ENCODE peak calls at places on chromosomes 4 and X, in eight cellular contexts. V is neuronal stem cell, R is SK-N-SH, C is endodermal cell, I is pancreas, Z is IMR-90, O is body of pancreas, K is heart right ventricle. B is an unnamed sample. For H3K9me3 and H3K4me1, the result is how much of the 10 kb centered on the place peaks cover.

GRCh38 chr4:161287678-161288352 is 876.0 kb downstream of the FSTL5 start:
- DNase-seq in K (no peak), C (no peak), Z (no peak), R (no peak), I (no peak), O (no peak), V (no peak), B (no peak)

GRCh38 chr4:184259866-184260265 is 42.2 kb upstream of the ENPP6 start:
- DNase-seq in Z (no peak), I (no peak), C (no peak), O (no peak), V (no peak), K (no peak), R (no peak), B (no peak)

GRCh38 chr4:1409079-1409805 is 3.0 kb upstream of the NKX1-1 start:
- DNase-seq in O (no peak), R (peak), I (no peak), V (no peak), K (no peak), Z (no peak), C (no peak), B (no peak)

GRCh38 chr4:26858947-26859401 is 1.7 kb upstream of the STIM2 start:
- DNase-seq in C (no peak), O (no peak), I (no peak), Z (peak), K (no peak), R (no peak), V (no peak), B (no peak)

GRCh38 chr4:100257567-100257966 is 67.3 kb upstream of the DDIT4L start:
- DNase-seq in K (no peak), V (no peak), C (peak), R (no peak), Z (peak), O (no peak), I (no peak), B (no peak)

GRCh38 chrX:133608406-133608805 is 193.1 kb upstream of the GPC4 start:
- DNase-seq in Z (peak), I (no peak), R (no peak), C (no peak), K (no peak), V (no peak), O (no peak), B (no peak)

GRCh38 chr4:4837316-4837715 is 22.1 kb upstream of the MSX1 start:
- DNase-seq in I (no peak), Z (no peak), O (no peak), V (no peak), R (no peak), C (no peak), K (no peak), B (no peak)

GRCh38 chrX:11641368-11641767 is 24.4 kb downstream of the ARHGAP6 start:
- DNase-seq in O (no peak), K (no peak), R (no peak), Z (no peak), I (no peak), V (no peak), C (no peak), B (no peak)

GRCh38 chr4:176794151-176794550 is 1.4 kb upstream of the VEGFC start:
- DNase-seq in O (no peak), R (no peak), Z (peak), C (no peak), V (no peak), I (no peak), K (no peak), B (no peak)

GRCh38 chrX:48482526-48482925 is 6.5 kb downstream of the FTSJ1 start:
- DNase-seq in K (no peak), Z (no peak), V (no peak), R (no peak), C (no peak), I (no peak), O (no peak), B (no peak)

GRCh38 chr4:56762484-56763250 is 58.8 kb downstream of the SPINK2 start:
- DNase-seq in I (no peak), O (no peak), K (no peak), V (no peak), Z (no peak), C (no peak), R (no peak), B (no peak)

GRCh38 chr4:170805352-170805751 is 715.6 kb upstream of the AADAT start:
- DNase-seq in K (no peak), Z (no peak), R (no peak), O (no peak), V (no peak), I (no peak), C (peak), B (no peak)

GRCh38 chr4:48047421-48047844 is 30.9 kb downstream of the NIPAL1 start:
- DNase-seq in V (no peak), I (no peak), K (no peak), R (no peak), O (no peak), C (no peak), Z (no peak), B (peak)

GRCh38 chr4:121212801-121213200 is 48.7 kb upstream of the TNIP3 start:
- DNase-seq in O (no peak), R (no peak), I (no peak), K (no peak), V (no peak), Z (no peak), C (no peak), B (no peak)

GRCh38 chr4:38866973-38867477 is 581 bp upstream of the FAM114A1 start:
- DNase-seq in K (no peak), R (no peak), V (no peak), C (no peak), I (no peak), Z (no peak), O (no peak), B (no peak)

GRCh38 chr4:13137400-13137799 is 346.7 kb downstream of the RAB28 start:
- DNase-seq in C (no peak), V (no peak), K (no peak), Z (no peak), I (no peak), O (no peak), R (no peak), B (no peak)

GRCh38 chrX:134423606-134424005 is 36.4 kb upstream of the HPRT1 start:
- DNase-seq in C (no peak), O (no peak), K (no peak), R (peak), I (no peak), Z (peak), V (no peak), B (no peak)

GRCh38 chrX:153966283-153966688 is 5.3 kb downstream of the HCFC1 start:
- DNase-seq in C (no peak), R (no peak), I (peak), V (no peak), Z (no peak), O (peak), K (no peak), B (no peak)

GRCh38 chrX:41481264-41482109 is 34.3 kb downstream of the NYX start:
- DNase-seq in R (peak), C (peak), Z (no peak), V (no peak), O (no peak), K (no peak), I (no peak), B (no peak)

GRCh38 chr4:14894392-14895292 is 107.6 kb upstream of the CPEB2 start:
- DNase-seq in K (no peak), I (no peak), O (no peak), Z (no peak), R (no peak), V (no peak), C (no peak), B (no peak)

GRCh38 chr4:7186081-7186480 is 6.3 kb upstream of the SORCS2 start:
- DNase-seq in V (no peak), Z (no peak), I (no peak), O (peak), C (peak), R (peak), K (no peak), B (no peak)

GRCh38 chr4:1488357-1488756 is 82.1 kb upstream of the NKX1-1 start:
- DNase-seq in I (no peak), R (no peak), K (no peak), C (no peak), Z (no peak), V (no peak), O (no peak), B (no peak)

GRCh38 chr4:121353213-121353612 is 27.6 kb downstream of the QRFPR start:
- DNase-seq in K (no peak), R (no peak), C (no peak), V (no peak), O (no peak), I (no peak), Z (no peak), B (no peak)

GRCh38 chr4:32268949-32269348 is 1548.8 kb downstream of the PCDH7 start:
- DNase-seq in I (no peak), Z (no peak), R (no peak), K (no peak), V (no peak), O (no peak), C (no peak), B (no peak)

GRCh38 chr4:68651932-68652331 is 18.5 kb downstream of the UGT2B15 start:
- DNase-seq in V (no peak), R (no peak), I (no peak), Z (no peak), O (no peak), C (no peak), K (no peak), B (no peak)

GRCh38 chr4:80788798-80789197 is 241.7 kb upstream of the BMP3 start:
- DNase-seq in O (no peak), C (no peak), K (no peak), I (no peak), Z (peak), R (no peak), V (no peak), B (no peak)

GRCh38 chrX:49309401-49309981 is 6.0 kb downstream of the GAGE10 start:
- DNase-seq in Z (peak), C (peak), V (no peak), R (no peak), K (no peak), O (no peak), I (no peak), B (no peak)

GRCh38 chr4:184287697-184288255 is 70.1 kb upstream of the ENPP6 start:
- DNase-seq in I (no peak), K (no peak), C (peak), Z (peak), R (no peak), V (no peak), O (peak), B (no peak)

GRCh38 chr4:146435962-146436361 is 85.8 kb downstream of the SLC10A7 start:
- DNase-seq in O (no peak), I (no peak), K (no peak), Z (no peak), R (peak), C (no peak), V (no peak), B (no peak)

GRCh38 chr4:180940680-180941079 is 1302.5 kb upstream of the TENM3 start:
- DNase-seq in Z (no peak), K (no peak), I (no peak), O (no peak), R (no peak), V (no peak), C (no peak), B (no peak)

GRCh38 chr4:78775278-78776030 is 696 bp upstream of the BMP2K start:
- DNase-seq in C (peak), V (peak), R (peak), O (peak), I (peak), Z (peak), K (peak), B (peak)

GRCh38 chrX:17621566-17622270 is 115.6 kb upstream of the SCML1 start:
- DNase-seq in I (no peak), V (no peak), K (no peak), R (no peak), O (no peak), Z (no peak), C (no peak), B (no peak)

DNA sequence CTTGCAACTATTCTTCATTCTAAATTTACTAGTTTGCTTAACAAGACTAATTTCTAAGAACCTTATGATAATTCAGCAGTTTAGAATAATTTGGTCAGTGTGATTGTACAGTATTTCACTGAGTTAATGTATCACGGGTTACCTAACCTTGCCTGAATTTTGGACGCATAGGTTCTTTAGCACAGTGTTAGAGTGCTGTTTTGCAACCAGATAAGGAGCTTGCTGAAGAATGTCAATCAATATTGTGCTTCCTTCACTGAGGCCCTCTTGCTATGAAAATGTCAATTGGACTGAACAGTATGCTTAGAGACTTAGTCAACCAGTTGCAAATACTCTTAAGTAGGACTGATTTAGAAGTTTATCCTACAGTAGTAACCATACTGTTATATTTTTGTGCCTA is 19.6 kb downstream of the VAMP7 start:
- DNase-seq in O (no peak), R (no peak), K (no peak), V (no peak), I (no peak), Z (no peak), C (no peak), B (no peak)
- H3K9me3 ChIP-seq in O (under half), R (under half), K (under half), V (under half), I (under half), Z (under half), C (half or more), B (under half)

GRCh38 chr4:104486702-104487101 is 8.0 kb downstream of the CXXC4 start:
- DNase-seq in O (no peak), R (no peak), Z (no peak), V (no peak), I (no peak), K (no peak), C (no peak), B (no peak)
- H3K4me3 ChIP-seq in O (no peak), R (no peak), Z (no peak), V (no peak), I (no peak), K (no peak), C (no peak), B (no peak)

GRCh38 chrX:7090506-7091095 is 56.9 kb upstream of the STS start:
- DNase-seq in K (no peak), I (no peak), R (no peak), Z (no peak), O (no peak), V (no peak), C (no peak), B (no peak)

GRCh38 chrX:7086384-7086783 is 61.1 kb upstream of the STS start:
- DNase-seq in I (no peak), R (no peak), Z (no peak), V (no peak), C (no peak), K (no peak), O (no peak), B (no peak)

GRCh38 chrX:7091923-7092322 is 55.6 kb upstream of the STS start:
- DNase-seq in R (no peak), V (no peak), O (no peak), Z (no peak), C (no peak), I (no peak), K (no peak), B (no peak)

GRCh38 chrX:7085879-7086278 is 61.6 kb upstream of the STS start:
- DNase-seq in R (no peak), O (no peak), V (no peak), Z (no peak), C (no peak), K (no peak), I (no peak), B (no peak)

GRCh38 chrX:7088968-7089615 is 58.4 kb upstream of the STS start:
- DNase-seq in I (no peak), O (no peak), K (no peak), C (peak), V (no peak), Z (no peak), R (no peak), B (no peak)
- H3K4me1 ChIP-seq in I (under half), O (under half), K (under half), C (under half), V (under half), Z (under half), R (under half), B (under half)

DNA sequence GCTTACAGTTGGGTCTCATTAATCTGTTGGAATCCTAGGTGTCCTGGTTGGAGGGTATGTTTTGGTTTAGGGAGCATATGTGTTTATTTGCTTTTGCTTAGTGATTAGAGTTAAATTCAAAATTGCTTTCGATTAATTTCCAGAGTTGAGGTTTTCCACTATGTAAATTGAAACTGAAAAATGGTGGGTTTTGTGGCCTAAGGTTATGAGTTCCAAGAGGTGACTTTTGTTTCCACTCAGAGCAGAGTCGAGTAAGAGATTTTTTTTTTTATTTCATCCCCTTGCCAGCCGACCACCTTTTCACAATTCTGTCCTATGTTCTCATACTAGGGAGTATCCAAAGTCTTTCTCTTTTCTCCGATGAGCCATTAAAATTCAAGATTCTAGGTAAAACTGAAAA is 66.9 kb downstream of the GRIA2 start:
- DNase-seq in R (no peak), V (no peak), C (no peak), I (no peak), K (no peak), O (no peak), Z (no peak), B (no peak)
- H3K9me3 ChIP-seq in R (under half), V (under half), C (under half), I (under half), K (under half), O (under half), Z (under half), B (under half)

DNA sequence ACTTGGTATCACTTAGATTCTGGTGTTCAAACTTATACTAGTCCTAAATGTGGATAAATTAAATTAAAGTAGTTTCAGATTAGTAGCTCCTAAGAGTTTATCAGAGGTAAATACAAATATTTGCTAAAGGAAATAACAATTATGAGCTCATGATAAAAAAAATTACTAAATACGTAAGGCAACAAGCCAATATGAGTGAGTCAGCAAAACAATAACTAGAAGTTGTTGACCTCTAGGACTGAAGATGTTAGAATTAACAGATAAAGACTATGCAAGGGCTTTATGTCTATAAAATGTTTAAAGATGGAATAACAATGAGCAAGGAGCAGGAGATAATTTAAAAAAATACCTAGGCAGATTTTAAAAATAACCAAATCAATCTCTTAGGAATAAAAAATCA is 195.8 kb downstream of the CLCN4 start:
- DNase-seq in R (no peak), Z (no peak), K (no peak), V (no peak), C (no peak), O (no peak), I (no peak), B (no peak)
- H3K4me3 ChIP-seq in R (no peak), Z (no peak), K (no peak), V (no peak), C (no peak), O (no peak), I (no peak), B (no peak)

DNA sequence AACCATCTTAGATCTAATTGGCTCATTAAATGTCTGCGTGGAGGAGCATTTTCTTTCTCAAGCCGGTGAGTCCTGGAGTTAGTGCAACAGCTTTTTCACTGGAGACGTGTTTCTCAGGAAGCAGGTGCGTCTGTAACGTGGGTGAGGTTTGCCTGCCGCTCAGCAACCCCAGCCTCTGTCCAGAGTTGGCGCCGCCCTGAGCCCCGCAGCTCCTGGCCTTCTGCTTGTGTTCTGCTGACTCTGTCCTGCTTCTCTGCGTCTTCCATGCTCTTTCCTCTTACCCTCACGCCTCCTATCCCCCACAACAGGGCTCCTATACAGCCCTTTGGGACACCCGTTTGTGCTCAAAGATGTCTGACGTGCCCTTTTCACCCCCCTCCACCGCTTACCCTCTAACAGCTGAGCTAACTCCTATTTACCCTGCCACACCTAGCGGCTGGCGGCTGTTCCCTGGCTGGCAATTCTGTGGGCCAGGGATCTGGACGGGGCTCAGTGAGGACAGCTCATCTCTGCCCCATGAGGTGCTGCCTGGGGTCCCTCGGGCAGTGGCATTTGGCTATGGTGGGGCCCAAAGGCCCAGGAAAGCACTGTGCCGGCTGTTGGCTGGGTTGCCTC is 18.8 kb downstream of the DOK7 start:
- DNase-seq in O (no peak), R (no peak), Z (no peak), C (no peak), V (no peak), K (no peak), I (no peak), B (no peak)
- H3K4me1 ChIP-seq in O (under half), R (under half), Z (under half), C (under half), V (half or more), K (half or more), I (under half), B (under half)